ENCODE peak calls at places on chromosomes 6 and 20, in five cellular contexts. One of them, this sample, is unnamed.

GRCh38 chr20:10281911-10282310 is 63.3 kb downstream of the SNAP25 start:
- DNase-seq in mesenchymal stem cell: no peak
- DNase-seq in H1: no peak
- DNase-seq in IMR-90: no peak
- DNase-seq in neuronal stem cell: no peak
- DNase-seq in this sample: no peak

GRCh38 chr6:15474196-15474595 is 188.6 kb downstream of the DTNBP1 start:
- DNase-seq in mesenchymal stem cell: peak
- DNase-seq in H1: no peak
- DNase-seq in IMR-90: peak
- DNase-seq in neuronal stem cell: no peak
- DNase-seq in this sample: peak

GRCh38 chr20:6075428-6076219 is 21.8 kb upstream of the LRRN4 start:
- DNase-seq in H1: no peak
- DNase-seq in IMR-90: no peak
- DNase-seq in neuronal stem cell: no peak
- DNase-seq in mesenchymal stem cell: no peak
- DNase-seq in this sample: no peak

GRCh38 chr6:26432622-26433021 is 7.7 kb upstream of the BTN3A3 start:
- DNase-seq in H1: no peak
- DNase-seq in mesenchymal stem cell: no peak
- DNase-seq in IMR-90: peak
- DNase-seq in neuronal stem cell: no peak
- DNase-seq in this sample: no peak

GRCh38 chr6:99348823-99349619 is 453 bp downstream of the FAXC start:
- DNase-seq in H1: peak
- DNase-seq in IMR-90: peak
- DNase-seq in mesenchymal stem cell: peak
- DNase-seq in neuronal stem cell: peak
- DNase-seq in this sample: peak

GRCh38 chr6:53358440-53359087 is 9.8 kb upstream of the ELOVL5 start:
- DNase-seq in H1: no peak
- DNase-seq in mesenchymal stem cell: no peak
- DNase-seq in neuronal stem cell: no peak
- DNase-seq in IMR-90: no peak
- DNase-seq in this sample: no peak

GRCh38 chr6:170227521-170227983 is 63.3 kb downstream of the DLL1 start:
- DNase-seq in mesenchymal stem cell: no peak
- DNase-seq in IMR-90: no peak
- DNase-seq in neuronal stem cell: no peak
- DNase-seq in H1: no peak
- DNase-seq in this sample: no peak

GRCh38 chr6:37083243-37084138 is 78.0 kb downstream of the FGD2 start:
- DNase-seq in IMR-90: peak
- DNase-seq in H1: no peak
- DNase-seq in neuronal stem cell: no peak
- DNase-seq in mesenchymal stem cell: peak
- DNase-seq in this sample: peak

GRCh38 chr20:25044660-25045342 is 13.1 kb downstream of the ACSS1 start:
- DNase-seq in IMR-90: no peak
- DNase-seq in mesenchymal stem cell: no peak
- DNase-seq in H1: no peak
- DNase-seq in neuronal stem cell: no peak
- DNase-seq in this sample: no peak

GRCh38 chr20:4154958-4155411 is 139.6 kb upstream of the RNF24 start:
- DNase-seq in H1: no peak
- DNase-seq in mesenchymal stem cell: no peak
- DNase-seq in neuronal stem cell: no peak
- DNase-seq in IMR-90: no peak
- DNase-seq in this sample: peak

GRCh38 chr6:163780993-163781392 is 366.5 kb downstream of the QKI start:
- DNase-seq in neuronal stem cell: peak
- DNase-seq in IMR-90: peak
- DNase-seq in mesenchymal stem cell: no peak
- DNase-seq in H1: no peak
- DNase-seq in this sample: no peak

GRCh38 chr6:33170176-33171095 is 21.8 kb downstream of the COL11A2 start:
- DNase-seq in H1: no peak
- DNase-seq in neuronal stem cell: no peak
- DNase-seq in mesenchymal stem cell: no peak
- DNase-seq in IMR-90: no peak
- DNase-seq in this sample: no peak

GRCh38 chr20:58571942-58572666 is 56.9 kb upstream of the APCDD1L start:
- DNase-seq in neuronal stem cell: no peak
- DNase-seq in IMR-90: peak
- DNase-seq in H1: no peak
- DNase-seq in mesenchymal stem cell: peak
- DNase-seq in this sample: no peak

GRCh38 chr20:57838670-57839142 is 128.9 kb upstream of the PMEPA1 start:
- DNase-seq in mesenchymal stem cell: no peak
- DNase-seq in IMR-90: no peak
- DNase-seq in neuronal stem cell: no peak
- DNase-seq in H1: peak
- DNase-seq in this sample: no peak

GRCh38 chr20:20915855-20916254 is 190.3 kb downstream of the LINC00237 start:
- DNase-seq in neuronal stem cell: no peak
- DNase-seq in H1: no peak
- DNase-seq in IMR-90: no peak
- DNase-seq in mesenchymal stem cell: no peak
- DNase-seq in this sample: no peak

GRCh38 chr6:106149472-106150069 is 63.4 kb downstream of the PRDM1 start:
- DNase-seq in neuronal stem cell: no peak
- DNase-seq in IMR-90: no peak
- DNase-seq in mesenchymal stem cell: no peak
- DNase-seq in H1: no peak
- DNase-seq in this sample: no peak

DNA sequence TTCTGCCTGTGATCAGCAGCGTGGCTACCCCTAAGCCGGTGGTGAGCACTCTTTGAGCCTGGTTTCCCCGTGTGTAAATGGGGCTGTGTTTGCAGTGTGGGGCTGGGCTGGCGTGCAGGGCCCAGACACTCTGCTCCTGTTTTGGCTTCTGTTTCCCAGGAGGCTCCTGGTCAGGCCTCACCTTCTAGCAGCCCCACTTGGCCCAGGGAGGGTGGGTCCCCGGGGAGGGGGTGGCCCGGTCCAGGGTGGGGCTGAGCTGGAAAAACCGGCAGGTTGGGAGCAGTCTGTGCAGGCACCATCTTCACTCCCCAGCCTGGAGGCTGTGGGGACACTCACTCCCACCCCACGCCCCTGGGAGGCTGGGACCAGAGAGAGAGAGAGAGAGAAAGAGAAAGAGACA is 25.3 kb downstream of the CEBPB start:
- DNase-seq in IMR-90: no peak
- DNase-seq in neuronal stem cell: no peak
- DNase-seq in H1: no peak
- DNase-seq in mesenchymal stem cell: no peak
- DNase-seq in this sample: no peak
- H3K4me3 ChIP-seq in IMR-90: no peak
- H3K4me3 ChIP-seq in neuronal stem cell: no peak
- H3K4me3 ChIP-seq in H1: no peak
- H3K4me3 ChIP-seq in mesenchymal stem cell: no peak
- H3K4me3 ChIP-seq in this sample: no peak

GRCh38 chr20:47662483-47663353 is 122.6 kb downstream of the SULF2 start:
- DNase-seq in H1: no peak
- DNase-seq in mesenchymal stem cell: no peak
- DNase-seq in IMR-90: no peak
- DNase-seq in neuronal stem cell: no peak
- DNase-seq in this sample: no peak

GRCh38 chr20:47665221-47665991 is 119.9 kb downstream of the SULF2 start:
- DNase-seq in IMR-90: no peak
- DNase-seq in H1: no peak
- DNase-seq in mesenchymal stem cell: no peak
- DNase-seq in neuronal stem cell: no peak
- DNase-seq in this sample: peak

GRCh38 chr20:47664744-47665143 is 120.5 kb downstream of the SULF2 start:
- DNase-seq in neuronal stem cell: no peak
- DNase-seq in IMR-90: no peak
- DNase-seq in mesenchymal stem cell: no peak
- DNase-seq in H1: no peak
- DNase-seq in this sample: no peak

GRCh38 chr20:47663354-47664067 is 121.8 kb downstream of the SULF2 start:
- DNase-seq in H1: peak
- DNase-seq in mesenchymal stem cell: peak
- DNase-seq in IMR-90: peak
- DNase-seq in neuronal stem cell: peak
- DNase-seq in this sample: peak

GRCh38 chr20:47664068-47664437 is 121.2 kb downstream of the SULF2 start:
- DNase-seq in neuronal stem cell: no peak
- DNase-seq in H1: no peak
- DNase-seq in IMR-90: no peak
- DNase-seq in mesenchymal stem cell: no peak
- DNase-seq in this sample: no peak
- H3K14ac ChIP-seq in neuronal stem cell: no peak
- H3K14ac ChIP-seq in H1: no peak
- H3K14ac ChIP-seq in IMR-90: peak
- H3K14ac ChIP-seq in mesenchymal stem cell: no peak
- H3K14ac ChIP-seq in this sample: no peak

GRCh38 chr20:36773548-36774242 is at the start of gene DSN1:
- DNase-seq in neuronal stem cell: peak
- DNase-seq in H1: peak
- DNase-seq in IMR-90: peak
- DNase-seq in mesenchymal stem cell: peak
- DNase-seq in this sample: peak

GRCh38 chr20:36770680-36771079 is 2.9 kb downstream of the DSN1 start:
- DNase-seq in IMR-90: no peak
- DNase-seq in mesenchymal stem cell: no peak
- DNase-seq in neuronal stem cell: no peak
- DNase-seq in H1: no peak
- DNase-seq in this sample: no peak

GRCh38 chr20:36775196-36775595 is 1.6 kb upstream of the DSN1 start:
- DNase-seq in IMR-90: no peak
- DNase-seq in H1: no peak
- DNase-seq in mesenchymal stem cell: no peak
- DNase-seq in neuronal stem cell: no peak
- DNase-seq in this sample: no peak

GRCh38 chr20:36775826-36776225 is 2.3 kb upstream of the DSN1 start:
- DNase-seq in H1: no peak
- DNase-seq in mesenchymal stem cell: no peak
- DNase-seq in IMR-90: no peak
- DNase-seq in neuronal stem cell: no peak
- DNase-seq in this sample: no peak

DNA sequence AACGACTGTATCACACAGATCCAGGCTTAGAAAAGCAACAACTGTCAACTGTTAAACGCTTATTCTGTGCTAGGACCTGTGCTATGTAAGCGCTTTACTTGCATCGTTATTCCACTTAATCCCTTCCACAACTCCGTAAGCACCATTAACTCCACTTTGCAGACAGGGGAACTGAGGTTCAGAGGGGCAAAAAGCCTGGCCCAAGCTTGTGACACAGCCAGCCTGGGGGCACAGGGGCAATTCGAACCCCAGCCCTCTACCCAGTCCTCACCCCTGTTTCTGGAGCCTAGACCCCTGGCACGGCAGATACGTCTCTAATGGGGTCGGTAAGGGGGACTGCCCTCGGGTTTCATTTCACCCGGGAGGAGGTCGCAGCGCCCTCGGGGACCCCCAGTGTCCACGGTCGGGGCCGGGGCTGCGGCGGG is 428 bp downstream of the DSN1 start:
- DNase-seq in IMR-90: no peak
- DNase-seq in H1: no peak
- DNase-seq in neuronal stem cell: no peak
- DNase-seq in mesenchymal stem cell: no peak
- DNase-seq in this sample: no peak
- H4K8ac ChIP-seq in IMR-90: peak
- H4K8ac ChIP-seq in H1: peak
- H4K8ac ChIP-seq in neuronal stem cell: no peak
- H4K8ac ChIP-seq in mesenchymal stem cell: peak
- H4K8ac ChIP-seq in this sample: peak

GRCh38 chr6:35787266-35788218 is 6.7 kb downstream of the CLPSL1 start:
- DNase-seq in H1: no peak
- DNase-seq in mesenchymal stem cell: no peak
- DNase-seq in neuronal stem cell: no peak
- DNase-seq in IMR-90: no peak
- DNase-seq in this sample: no peak
- H3K4me3 ChIP-seq in H1: no peak
- H3K4me3 ChIP-seq in mesenchymal stem cell: no peak
- H3K4me3 ChIP-seq in neuronal stem cell: no peak
- H3K4me3 ChIP-seq in IMR-90: no peak
- H3K4me3 ChIP-seq in this sample: no peak

GRCh38 chr6:142944126-142945066 is 580 bp downstream of the HIVEP2 start:
- DNase-seq in neuronal stem cell: peak
- DNase-seq in H1: peak
- DNase-seq in IMR-90: peak
- DNase-seq in mesenchymal stem cell: peak
- DNase-seq in this sample: peak
- H3K14ac ChIP-seq in neuronal stem cell: peak
- H3K14ac ChIP-seq in H1: no peak
- H3K14ac ChIP-seq in IMR-90: peak
- H3K14ac ChIP-seq in mesenchymal stem cell: no peak
- H3K14ac ChIP-seq in this sample: peak

DNA sequence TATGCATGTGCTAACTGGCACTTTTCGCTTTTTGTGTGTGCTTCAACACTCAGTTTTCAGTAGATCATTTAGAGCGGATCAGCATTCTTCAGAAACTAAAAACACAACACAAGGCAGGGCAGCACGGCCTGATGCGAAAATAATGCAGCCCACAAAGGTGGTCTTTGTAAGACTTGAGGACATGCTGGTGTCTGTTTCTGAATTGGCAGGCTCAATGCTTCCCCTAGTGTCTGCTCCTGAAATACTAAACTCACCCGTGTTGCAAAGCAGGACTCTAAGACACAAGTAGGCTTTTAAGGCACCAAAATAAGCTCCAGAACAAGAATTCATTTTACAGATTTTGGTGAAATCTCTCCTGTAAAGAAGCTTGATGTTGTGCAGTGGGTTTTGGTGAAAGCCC is 676.5 kb downstream of the TENT5A start:
- DNase-seq in neuronal stem cell: peak
- DNase-seq in mesenchymal stem cell: peak
- DNase-seq in IMR-90: peak
- DNase-seq in H1: no peak
- DNase-seq in this sample: peak
- H4K8ac ChIP-seq in neuronal stem cell: no peak
- H4K8ac ChIP-seq in mesenchymal stem cell: no peak
- H4K8ac ChIP-seq in IMR-90: no peak
- H4K8ac ChIP-seq in H1: no peak
- H4K8ac ChIP-seq in this sample: no peak